ENCODE peak calls at places on chromosome 10, in six cellular contexts. C is SK-N-SH, D is GM12878, W is GM23338, T is K562, H is HepG2. G is an unnamed sample.

GRCh38 chr10:17249820-17250219 is 21.8 kb downstream of the VIM start:
- DNase-seq in C (peak; percentile 12), D (no peak), W (peak; percentile 30), T (peak; percentile 20), H (no peak), G (peak; percentile 29)

GRCh38 chr10:19791032-19791431 is 25.2 kb upstream of the PLXDC2 start:
- DNase-seq in C (no peak), D (no peak), W (no peak), T (no peak), H (no peak), G (no peak)

GRCh38 chr10:119680050-119680449 is 28.9 kb downstream of the BAG3 start:
- DNase-seq in C (no peak), D (no peak), W (no peak), T (no peak), H (no peak), G (peak; percentile 33)

GRCh38 chr10:123262456-123262855 is 108.3 kb downstream of the BUB3 start:
- DNase-seq in C (no peak), D (no peak), W (no peak), T (no peak), H (no peak), G (no peak)

GRCh38 chr10:93541402-93542357 is 24.8 kb upstream of the FFAR4 start:
- DNase-seq in C (peak; percentile 67), D (no peak), W (peak; percentile 76), T (peak; percentile 60), H (peak; percentile 13), G (peak; percentile 27)

GRCh38 chr10:5252177-5253037 is 55.8 kb downstream of the AKR1C4 start:
- DNase-seq in C (no peak), D (no peak), W (peak; percentile 56), T (no peak), H (peak; percentile 18), G (no peak)

GRCh38 chr10:113880236-113880635 is 25.8 kb downstream of the NHLRC2 start:
- DNase-seq in C (no peak), D (no peak), W (no peak), T (no peak), H (no peak), G (no peak)

GRCh38 chr10:27564880-27565279 is 60.8 kb downstream of the RAB18 start:
- DNase-seq in C (no peak), D (no peak), W (no peak), T (no peak), H (no peak), G (no peak)

GRCh38 chr10:35412900-35413491 is 76.7 kb downstream of the CCNY start:
- DNase-seq in C (no peak), D (no peak), W (no peak), T (peak; percentile 33), H (no peak), G (no peak)

GRCh38 chr10:17144757-17145156 is 15.1 kb upstream of the CUBN start:
- DNase-seq in C (no peak), D (peak; percentile 9), W (no peak), T (no peak), H (no peak), G (no peak)

GRCh38 chr10:101616415-101617101 is 28.4 kb downstream of the DPCD start:
- DNase-seq in C (peak; percentile 51), D (no peak), W (peak; percentile 29), T (no peak), H (no peak), G (no peak)

GRCh38 chr10:74079914-74080590 is 70.6 kb downstream of the AP3M1 start:
- DNase-seq in C (no peak), D (no peak), W (peak; percentile 54), T (no peak), H (no peak), G (peak; percentile 35)

GRCh38 chr10:44963772-44964633 is 4.4 kb downstream of the RASSF4 start:
- DNase-seq in C (no peak), D (no peak), W (peak; percentile 57), T (no peak), H (peak; percentile 85), G (no peak)

GRCh38 chr10:108597657-108598319 is 1325.5 kb downstream of the XPNPEP1 start:
- DNase-seq in C (no peak), D (no peak), W (no peak), T (no peak), H (peak; percentile 2), G (no peak)

GRCh38 chr10:4981722-4982471 is 18.7 kb downstream of the AKR1C1 start:
- DNase-seq in C (peak; percentile 12), D (no peak), W (peak; percentile 91), T (peak; percentile 63), H (peak; percentile 79), G (peak; percentile 26)

GRCh38 chr10:95660283-95660682 is 3.8 kb upstream of the ALDH18A1 start:
- DNase-seq in C (no peak), D (no peak), W (no peak), T (no peak), H (no peak), G (no peak)

GRCh38 chr10:81873932-81874816 is 820 bp upstream of the NRG3 start:
- DNase-seq in C (peak; percentile 90), D (no peak), W (peak; percentile 92), T (no peak), H (no peak), G (no peak)

GRCh38 chr10:62430881-62431280 is 56.7 kb downstream of the ZNF365 start:
- DNase-seq in C (no peak), D (no peak), W (no peak), T (no peak), H (no peak), G (no peak)

GRCh38 chr10:109978481-109978880 is 29.3 kb upstream of the ADD3 start:
- DNase-seq in C (no peak), D (no peak), W (peak; percentile 79), T (peak; percentile 45), H (peak; percentile 29), G (peak; percentile 37)

GRCh38 chr10:13056461-13057077 is 43.4 kb upstream of the OPTN start:
- DNase-seq in C (peak; percentile 64), D (no peak), W (peak; percentile 35), T (no peak), H (no peak), G (no peak)

GRCh38 chr10:118422241-118422640 is 80.1 kb upstream of the FAM204A start:
- DNase-seq in C (no peak), D (no peak), W (no peak), T (no peak), H (no peak), G (no peak)

GRCh38 chr10:119199231-119199992 is 8.0 kb upstream of the GRK5 start:
- DNase-seq in C (peak; percentile 78), D (no peak), W (peak; percentile 81), T (peak; percentile 21), H (peak; percentile 88), G (peak; percentile 77)

GRCh38 chr10:28595618-28596017 is 62.7 kb downstream of the WAC start:
- DNase-seq in C (no peak), D (no peak), W (no peak), T (no peak), H (no peak), G (no peak)

GRCh38 chr10:72567884-72568283 is 58.0 kb downstream of the MICU1 start:
- DNase-seq in C (peak; percentile 33), D (no peak), W (peak; percentile 67), T (peak; percentile 43), H (peak; percentile 11), G (peak; percentile 10)

GRCh38 chr10:131574707-131575430 is 263.3 kb upstream of the TCERG1L start:
- DNase-seq in C (no peak), D (no peak), W (no peak), T (no peak), H (no peak), G (no peak)

GRCh38 chr10:43264987-43265798 is 1.7 kb downstream of the RASGEF1A start:
- DNase-seq in C (peak; percentile 31), D (no peak), W (no peak), T (no peak), H (no peak), G (no peak)

DNA sequence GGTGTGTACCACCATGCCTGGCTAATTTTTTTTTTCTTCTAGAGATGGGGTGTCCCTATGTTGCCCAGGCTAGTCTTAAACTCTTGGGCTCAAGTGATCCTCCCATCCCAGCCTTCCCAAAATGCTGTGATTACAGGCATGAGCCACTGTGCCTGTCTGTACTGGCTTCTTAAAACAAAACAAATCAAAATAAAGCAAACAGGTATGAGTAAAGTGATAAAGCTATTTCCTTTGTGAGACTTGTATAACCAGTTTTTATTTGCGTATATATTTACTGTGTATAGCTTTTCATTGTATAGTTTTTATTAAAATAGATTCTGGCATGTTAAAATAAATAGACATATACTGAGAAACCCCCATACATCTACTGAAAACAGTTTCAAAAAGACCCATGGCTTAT is 14.3 kb downstream of the LCOR start:
- DNase-seq in C (no peak), D (no peak), W (no peak), T (no peak), H (no peak), G (no peak)
- H4K20me1 ChIP-seq in C (peaks cover 93% of the 10 kb centered on the region), D (peaks cover 2% of the 10 kb centered on the region), W (peaks cover 2% of the 10 kb centered on the region), T (peaks cover 6% of the 10 kb centered on the region), H (peaks cover 13% of the 10 kb centered on the region), G (peaks cover 8% of the 10 kb centered on the region)

GRCh38 chr10:75544923-75545322 is 113.5 kb downstream of the LRMDA start:
- DNase-seq in C (no peak), D (no peak), W (no peak), T (no peak), H (no peak), G (no peak)

GRCh38 chr10:75541411-75541810 is 110.0 kb downstream of the LRMDA start:
- DNase-seq in C (no peak), D (no peak), W (no peak), T (no peak), H (no peak), G (no peak)

GRCh38 chr10:75544381-75544780 is 113.0 kb downstream of the LRMDA start:
- DNase-seq in C (no peak), D (no peak), W (no peak), T (no peak), H (no peak), G (no peak)

GRCh38 chr10:75542084-75542483 is 110.7 kb downstream of the LRMDA start:
- DNase-seq in C (no peak), D (no peak), W (no peak), T (no peak), H (no peak), G (no peak)

GRCh38 chr10:75542902-75543301 is 111.5 kb downstream of the LRMDA start:
- DNase-seq in C (peak; percentile 51), D (no peak), W (peak; percentile 26), T (no peak), H (no peak), G (no peak)
- TF ChIP-seq POLR2AphosphoS5 in C (peak; percentile 75), D (no peak), W (no peak), T (no peak), H (no peak), G (no peak)

GRCh38 chr10:651700-652099 is 37.8 kb downstream of the DIP2C start:
- DNase-seq in C (no peak), D (no peak), W (no peak), T (no peak), H (no peak), G (no peak)
- H4K20me1 ChIP-seq in C (peaks cover 98% of the 10 kb centered on the region), D (no peaks in the 10 kb centered on the region), W (peaks cover 22% of the 10 kb centered on the region), T (no peaks in the 10 kb centered on the region), H (no peaks in the 10 kb centered on the region), G (no peaks in the 10 kb centered on the region)

DNA sequence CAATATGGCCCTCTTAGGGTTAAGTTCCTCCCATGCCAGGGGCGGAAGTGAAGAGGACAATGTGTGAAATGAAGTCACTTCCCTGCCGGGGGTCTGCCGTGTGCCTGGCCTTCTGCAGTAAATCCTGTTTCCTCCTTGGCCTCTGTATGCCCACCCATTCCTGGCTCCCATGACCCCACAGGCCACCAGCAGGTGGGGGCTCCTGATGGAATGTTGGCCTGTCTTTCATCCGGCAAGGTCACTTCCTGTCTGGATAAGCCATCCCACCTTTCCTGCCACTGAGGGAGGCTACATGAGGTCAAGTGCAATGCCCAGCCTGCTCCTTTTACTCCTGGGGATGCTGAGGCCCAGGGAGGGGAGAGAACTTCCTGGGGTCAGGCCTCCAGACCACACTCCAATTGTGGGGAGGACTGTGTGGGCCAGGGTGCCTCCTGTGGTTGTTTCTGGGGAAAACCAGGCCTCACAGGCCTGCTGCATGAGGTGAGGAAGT is 22.3 kb downstream of the PALD1 start:
- DNase-seq in C (no peak), D (no peak), W (no peak), T (no peak), H (no peak), G (no peak)
- TF ChIP-seq POLR2AphosphoS5 in C (no peak), D (no peak), W (no peak), T (no peak), H (no peak), G (no peak)